ENCODE peak calls at places on chromosomes 7 and 10, in ten cellular contexts. One of them, this sample, is unnamed.

GRCh38 chr7:2508327-2509231 is 11.0 kb upstream of the LFNG start:
- DNase-seq in astrocyte: no peak
- DNase-seq in astrocyte of the spinal cord: peak; percentile 25
- DNase-seq in cardiac fibroblast: peak; percentile 40
- DNase-seq in H1: no peak
- DNase-seq in AG09319: peak; percentile 34
- DNase-seq in uterus: no peak
- DNase-seq in A549: no peak
- DNase-seq in kidney: peak; percentile 95
- DNase-seq in prostate gland: peak; percentile 54
- DNase-seq in this sample: peak; percentile 71

GRCh38 chr10:93225938-93226337 is 152.2 kb downstream of the CYP26A1 start:
- DNase-seq in uterus: no peak
- DNase-seq in A549: no peak
- DNase-seq in astrocyte: no peak
- DNase-seq in AG09319: no peak
- DNase-seq in prostate gland: no peak
- DNase-seq in astrocyte of the spinal cord: no peak
- DNase-seq in kidney: no peak
- DNase-seq in H1: no peak
- DNase-seq in cardiac fibroblast: no peak
- DNase-seq in this sample: no peak

GRCh38 chr10:100566561-100566960 is 30.8 kb downstream of the HIF1AN start:
- DNase-seq in prostate gland: no peak
- DNase-seq in astrocyte of the spinal cord: no peak
- DNase-seq in astrocyte: no peak
- DNase-seq in kidney: no peak
- DNase-seq in A549: no peak
- DNase-seq in uterus: no peak
- DNase-seq in H1: no peak
- DNase-seq in cardiac fibroblast: no peak
- DNase-seq in AG09319: no peak
- DNase-seq in this sample: no peak

GRCh38 chr7:66756859-66757258 is 16.3 kb downstream of the RABGEF1 start:
- DNase-seq in kidney: no peak
- DNase-seq in prostate gland: no peak
- DNase-seq in cardiac fibroblast: no peak
- DNase-seq in AG09319: no peak
- DNase-seq in uterus: no peak
- DNase-seq in A549: no peak
- DNase-seq in astrocyte: no peak
- DNase-seq in astrocyte of the spinal cord: no peak
- DNase-seq in H1: no peak
- DNase-seq in this sample: no peak

GRCh38 chr10:63719174-63719856 is 198.1 kb downstream of the REEP3 start:
- DNase-seq in cardiac fibroblast: no peak
- DNase-seq in astrocyte of the spinal cord: no peak
- DNase-seq in prostate gland: no peak
- DNase-seq in A549: no peak
- DNase-seq in AG09319: no peak
- DNase-seq in H1: no peak
- DNase-seq in astrocyte: no peak
- DNase-seq in kidney: no peak
- DNase-seq in uterus: no peak
- DNase-seq in this sample: no peak

GRCh38 chr7:117458977-117459583 is 20.7 kb upstream of the CFTR start:
- DNase-seq in kidney: no peak
- DNase-seq in astrocyte: peak; percentile 17
- DNase-seq in uterus: no peak
- DNase-seq in A549: no peak
- DNase-seq in prostate gland: no peak
- DNase-seq in astrocyte of the spinal cord: peak; percentile 35
- DNase-seq in cardiac fibroblast: peak; percentile 56
- DNase-seq in H1: no peak
- DNase-seq in AG09319: peak; percentile 10
- DNase-seq in this sample: no peak

GRCh38 chr10:43702936-43703281 is 54.2 kb upstream of the ZNF32 start:
- DNase-seq in A549: no peak
- DNase-seq in uterus: no peak
- DNase-seq in cardiac fibroblast: no peak
- DNase-seq in H1: no peak
- DNase-seq in kidney: no peak
- DNase-seq in astrocyte: no peak
- DNase-seq in AG09319: no peak
- DNase-seq in astrocyte of the spinal cord: no peak
- DNase-seq in prostate gland: no peak
- DNase-seq in this sample: no peak

GRCh38 chr10:33211123-33211878 is 123.2 kb downstream of the NRP1 start:
- DNase-seq in AG09319: peak; percentile 71
- DNase-seq in cardiac fibroblast: peak; percentile 90
- DNase-seq in A549: no peak
- DNase-seq in kidney: peak; percentile 79
- DNase-seq in astrocyte of the spinal cord: peak; percentile 82
- DNase-seq in H1: no peak
- DNase-seq in uterus: peak; percentile 62
- DNase-seq in astrocyte: peak; percentile 88
- DNase-seq in prostate gland: no peak
- DNase-seq in this sample: no peak

GRCh38 chr10:7300327-7300726 is 110.5 kb downstream of the SFMBT2 start:
- DNase-seq in astrocyte: peak; percentile 66
- DNase-seq in H1: no peak
- DNase-seq in astrocyte of the spinal cord: peak; percentile 72
- DNase-seq in cardiac fibroblast: peak; percentile 43
- DNase-seq in prostate gland: no peak
- DNase-seq in A549: no peak
- DNase-seq in kidney: no peak
- DNase-seq in uterus: peak; percentile 41
- DNase-seq in AG09319: no peak
- DNase-seq in this sample: no peak

GRCh38 chr10:7302393-7303054 is 108.3 kb downstream of the SFMBT2 start:
- DNase-seq in astrocyte: peak; percentile 71
- DNase-seq in prostate gland: peak; percentile 26
- DNase-seq in A549: no peak
- DNase-seq in astrocyte of the spinal cord: peak; percentile 12
- DNase-seq in cardiac fibroblast: no peak
- DNase-seq in kidney: no peak
- DNase-seq in uterus: peak; percentile 54
- DNase-seq in H1: no peak
- DNase-seq in AG09319: no peak
- DNase-seq in this sample: no peak

GRCh38 chr10:7303067-7303629 is 107.7 kb downstream of the SFMBT2 start:
- DNase-seq in prostate gland: no peak
- DNase-seq in A549: no peak
- DNase-seq in H1: no peak
- DNase-seq in AG09319: no peak
- DNase-seq in astrocyte of the spinal cord: no peak
- DNase-seq in astrocyte: no peak
- DNase-seq in uterus: no peak
- DNase-seq in kidney: no peak
- DNase-seq in cardiac fibroblast: no peak
- DNase-seq in this sample: no peak

GRCh38 chr10:7298495-7298894 is 112.3 kb downstream of the SFMBT2 start:
- DNase-seq in cardiac fibroblast: no peak
- DNase-seq in H1: no peak
- DNase-seq in AG09319: no peak
- DNase-seq in A549: no peak
- DNase-seq in uterus: no peak
- DNase-seq in kidney: no peak
- DNase-seq in astrocyte: no peak
- DNase-seq in astrocyte of the spinal cord: no peak
- DNase-seq in prostate gland: no peak
- DNase-seq in this sample: no peak

GRCh38 chr10:7301039-7301768 is 109.6 kb downstream of the SFMBT2 start:
- DNase-seq in H1: no peak
- DNase-seq in kidney: no peak
- DNase-seq in astrocyte of the spinal cord: no peak
- DNase-seq in uterus: no peak
- DNase-seq in prostate gland: no peak
- DNase-seq in A549: peak; percentile 78
- DNase-seq in cardiac fibroblast: peak; percentile 26
- DNase-seq in astrocyte: no peak
- DNase-seq in AG09319: no peak
- DNase-seq in this sample: no peak
- TF ChIP-seq CTCF in H1: peak; percentile 65
- TF ChIP-seq CTCF in kidney: no peak
- TF ChIP-seq CTCF in astrocyte of the spinal cord: peak; percentile 11
- TF ChIP-seq CTCF in uterus: no peak
- TF ChIP-seq CTCF in prostate gland: no peak
- TF ChIP-seq CTCF in A549: peak; percentile 33
- TF ChIP-seq CTCF in cardiac fibroblast: no peak
- TF ChIP-seq CTCF in astrocyte: no peak
- TF ChIP-seq CTCF in AG09319: no peak
- TF ChIP-seq CTCF in this sample: no peak

GRCh38 chr7:155001756-155002410 is 1.0 kb downstream of the PAXIP1 start:
- DNase-seq in uterus: no peak
- DNase-seq in prostate gland: no peak
- DNase-seq in A549: peak; percentile 26
- DNase-seq in astrocyte: no peak
- DNase-seq in kidney: no peak
- DNase-seq in astrocyte of the spinal cord: peak; percentile 10
- DNase-seq in H1: no peak
- DNase-seq in AG09319: no peak
- DNase-seq in cardiac fibroblast: peak; percentile 6
- DNase-seq in this sample: no peak

GRCh38 chr7:154998481-154998880 is 4.4 kb downstream of the PAXIP1 start:
- DNase-seq in astrocyte of the spinal cord: no peak
- DNase-seq in cardiac fibroblast: no peak
- DNase-seq in H1: no peak
- DNase-seq in kidney: no peak
- DNase-seq in A549: no peak
- DNase-seq in astrocyte: no peak
- DNase-seq in prostate gland: no peak
- DNase-seq in uterus: no peak
- DNase-seq in AG09319: no peak
- DNase-seq in this sample: no peak

GRCh38 chr7:155002411-155003214 is at the start of gene PAXIP1:
- DNase-seq in AG09319: peak; percentile 11
- DNase-seq in uterus: peak; percentile 31
- DNase-seq in prostate gland: peak; percentile 15
- DNase-seq in H1: no peak
- DNase-seq in astrocyte of the spinal cord: peak; percentile 4
- DNase-seq in astrocyte: peak; percentile 3
- DNase-seq in cardiac fibroblast: no peak
- DNase-seq in A549: peak; percentile 24
- DNase-seq in kidney: peak; percentile 83
- DNase-seq in this sample: peak; percentile 49

GRCh38 chr7:155003215-155003999 is 483 bp upstream of the PAXIP1 start:
- DNase-seq in uterus: peak; percentile 75
- DNase-seq in astrocyte: peak; percentile 46
- DNase-seq in A549: peak; percentile 85
- DNase-seq in kidney: peak; percentile 94
- DNase-seq in AG09319: peak; percentile 63
- DNase-seq in prostate gland: peak; percentile 64
- DNase-seq in H1: no peak
- DNase-seq in astrocyte of the spinal cord: peak; percentile 84
- DNase-seq in cardiac fibroblast: peak; percentile 84
- DNase-seq in this sample: peak; percentile 84

GRCh38 chr7:155000795-155001194 is 2.1 kb downstream of the PAXIP1 start:
- DNase-seq in A549: no peak
- DNase-seq in astrocyte of the spinal cord: no peak
- DNase-seq in prostate gland: no peak
- DNase-seq in H1: no peak
- DNase-seq in astrocyte: no peak
- DNase-seq in uterus: no peak
- DNase-seq in kidney: no peak
- DNase-seq in cardiac fibroblast: no peak
- DNase-seq in AG09319: no peak
- DNase-seq in this sample: peak; percentile 22
- TF ChIP-seq CTCF in A549: peak; percentile 10
- TF ChIP-seq CTCF in astrocyte of the spinal cord: no peak
- TF ChIP-seq CTCF in prostate gland: no peak
- TF ChIP-seq CTCF in H1: peak; percentile 73
- TF ChIP-seq CTCF in astrocyte: no peak
- TF ChIP-seq CTCF in uterus: no peak
- TF ChIP-seq CTCF in kidney: no peak
- TF ChIP-seq CTCF in cardiac fibroblast: no peak
- TF ChIP-seq CTCF in AG09319: no peak
- TF ChIP-seq CTCF in this sample: no peak

DNA sequence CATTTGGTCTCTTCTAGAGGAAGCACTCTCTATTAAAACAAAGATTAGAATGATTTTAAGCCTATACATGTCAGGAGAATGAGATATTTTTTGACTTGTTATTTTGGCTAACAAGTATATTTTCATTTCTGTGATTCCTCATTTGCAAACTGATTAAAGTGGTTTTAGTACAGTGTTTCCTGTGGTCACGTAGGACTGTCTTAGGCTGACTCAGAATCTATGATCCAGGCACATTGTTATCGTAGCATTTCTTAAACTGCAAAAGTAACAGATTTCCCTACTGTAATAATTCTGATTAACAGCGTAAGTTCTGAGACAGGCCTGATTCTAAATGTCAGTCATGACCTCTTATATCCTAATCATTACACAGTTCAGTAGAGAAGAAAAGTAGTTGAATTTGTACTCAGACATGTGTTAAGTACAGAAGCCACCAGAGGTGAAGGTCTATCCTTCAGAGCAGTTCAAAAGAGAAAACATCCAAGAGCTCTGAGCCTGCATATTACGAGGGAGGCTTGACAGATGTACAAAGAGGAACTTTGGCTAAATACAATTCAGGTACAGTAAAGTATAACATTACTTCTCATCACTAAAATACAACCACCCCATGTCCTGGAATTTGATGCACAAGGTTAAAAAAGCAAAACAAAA is 124.1 kb upstream of the TEX47 start:
- DNase-seq in astrocyte of the spinal cord: peak; percentile 16
- DNase-seq in kidney: no peak
- DNase-seq in astrocyte: no peak
- DNase-seq in H1: no peak
- DNase-seq in prostate gland: no peak
- DNase-seq in uterus: no peak
- DNase-seq in AG09319: no peak
- DNase-seq in A549: no peak
- DNase-seq in cardiac fibroblast: no peak
- DNase-seq in this sample: no peak
- TF ChIP-seq CTCF in astrocyte of the spinal cord: no peak
- TF ChIP-seq CTCF in kidney: no peak
- TF ChIP-seq CTCF in astrocyte: no peak
- TF ChIP-seq CTCF in H1: no peak
- TF ChIP-seq CTCF in prostate gland: no peak
- TF ChIP-seq CTCF in uterus: no peak
- TF ChIP-seq CTCF in AG09319: no peak
- TF ChIP-seq CTCF in A549: no peak
- TF ChIP-seq CTCF in cardiac fibroblast: no peak
- TF ChIP-seq CTCF in this sample: no peak

GRCh38 chr10:78604721-78605120 is 464.0 kb upstream of the ZMIZ1 start:
- DNase-seq in cardiac fibroblast: no peak
- DNase-seq in kidney: no peak
- DNase-seq in uterus: no peak
- DNase-seq in astrocyte: no peak
- DNase-seq in astrocyte of the spinal cord: no peak
- DNase-seq in AG09319: no peak
- DNase-seq in A549: no peak
- DNase-seq in prostate gland: no peak
- DNase-seq in H1: no peak
- DNase-seq in this sample: no peak

GRCh38 chr10:78604286-78604685 is 464.5 kb upstream of the ZMIZ1 start:
- DNase-seq in uterus: peak; percentile 8
- DNase-seq in cardiac fibroblast: no peak
- DNase-seq in astrocyte: no peak
- DNase-seq in prostate gland: no peak
- DNase-seq in astrocyte of the spinal cord: no peak
- DNase-seq in A549: no peak
- DNase-seq in kidney: no peak
- DNase-seq in AG09319: no peak
- DNase-seq in H1: no peak
- DNase-seq in this sample: no peak

GRCh38 chr10:78600121-78600665 is 468.6 kb upstream of the ZMIZ1 start:
- DNase-seq in astrocyte of the spinal cord: no peak
- DNase-seq in uterus: no peak
- DNase-seq in kidney: no peak
- DNase-seq in AG09319: no peak
- DNase-seq in H1: no peak
- DNase-seq in cardiac fibroblast: no peak
- DNase-seq in A549: no peak
- DNase-seq in prostate gland: no peak
- DNase-seq in astrocyte: no peak
- DNase-seq in this sample: no peak

GRCh38 chr10:78600740-78601139 is 468.0 kb upstream of the ZMIZ1 start:
- DNase-seq in uterus: no peak
- DNase-seq in A549: no peak
- DNase-seq in kidney: no peak
- DNase-seq in cardiac fibroblast: peak; percentile 29
- DNase-seq in AG09319: no peak
- DNase-seq in astrocyte of the spinal cord: peak; percentile 31
- DNase-seq in H1: no peak
- DNase-seq in astrocyte: peak; percentile 41
- DNase-seq in prostate gland: no peak
- DNase-seq in this sample: peak; percentile 20

DNA sequence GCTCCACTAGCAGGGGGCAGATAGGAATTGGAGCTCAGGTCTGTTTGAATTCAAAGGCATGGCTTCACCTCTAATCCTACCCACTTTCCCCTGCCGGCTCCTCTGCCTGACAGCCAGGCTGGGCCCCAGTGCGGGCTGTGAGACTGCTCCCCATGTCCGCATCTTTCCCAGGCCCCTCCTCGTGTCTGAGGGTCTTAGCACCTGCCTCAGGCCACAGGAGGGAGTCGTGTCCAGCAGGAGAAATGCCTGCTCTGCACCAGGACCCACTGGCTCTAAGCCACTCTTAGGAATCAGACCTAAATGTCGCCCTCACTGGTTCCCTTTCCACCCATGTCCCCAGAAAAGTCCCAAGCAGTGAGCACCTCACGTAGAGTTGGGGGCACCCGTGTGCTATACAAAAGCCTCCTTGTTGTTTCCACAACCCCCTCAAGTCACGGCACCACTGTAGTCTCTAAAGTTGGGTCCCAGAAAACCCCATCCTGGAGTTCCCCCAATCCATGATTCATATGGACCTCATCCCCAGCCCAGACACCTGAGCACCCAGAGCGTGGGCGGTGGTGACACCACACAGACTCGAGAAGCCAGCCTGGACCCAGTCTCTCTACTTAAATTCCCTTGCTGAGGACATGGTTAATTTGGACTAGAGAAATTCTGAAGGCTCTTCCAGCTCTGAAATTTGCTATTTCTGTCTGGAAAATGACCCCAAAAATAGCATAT is 466.4 kb upstream of the ZMIZ1 start:
- DNase-seq in astrocyte: peak; percentile 14
- DNase-seq in AG09319: no peak
- DNase-seq in uterus: peak; percentile 10
- DNase-seq in kidney: no peak
- DNase-seq in A549: no peak
- DNase-seq in astrocyte of the spinal cord: no peak
- DNase-seq in prostate gland: no peak
- DNase-seq in cardiac fibroblast: no peak
- DNase-seq in H1: no peak
- DNase-seq in this sample: no peak
- TF ChIP-seq CTCF in astrocyte: no peak
- TF ChIP-seq CTCF in AG09319: no peak
- TF ChIP-seq CTCF in uterus: no peak
- TF ChIP-seq CTCF in kidney: no peak
- TF ChIP-seq CTCF in A549: no peak
- TF ChIP-seq CTCF in astrocyte of the spinal cord: no peak
- TF ChIP-seq CTCF in prostate gland: no peak
- TF ChIP-seq CTCF in cardiac fibroblast: no peak
- TF ChIP-seq CTCF in H1: no peak
- TF ChIP-seq CTCF in this sample: no peak